ENCODE peak calls at places on chromosomes 16 and 17, in ten cellular contexts. Q is iris pigment epithelial cell; M is stimulated activated CD4-positive, alpha-beta T cell treated with anti-CD3 and anti-CD28 coated beads, Interleukin-2, amount 100 ng/mL, for 24 hours; K is sciatic nerve; H is NCI-H446; R is memory B cell; C is activated naive CD4-positive, alpha-beta T cell; Z is EL; O is NB4; F is aorta. S is an unnamed sample.

GRCh38 chr16:52597772-52598483 is 51.0 kb upstream of the TOX3 start:
- DNase-seq in Q (no peak), M (no peak), K (no peak), H (no peak), R (no peak), C (no peak), Z (no peak), O (peak), F (no peak), S (no peak)

GRCh38 chr17:38559025-38559879 is 46.5 kb downstream of the SRCIN1 start:
- DNase-seq in Q (peak), M (peak), K (peak), H (peak), R (peak), C (peak), Z (peak), O (peak), F (peak), S (no peak)

GRCh38 chr17:56598471-56598870 is 5.0 kb downstream of the NOG start:
- DNase-seq in Q (peak), M (no peak), K (no peak), H (no peak), R (no peak), C (no peak), Z (peak), O (no peak), F (no peak), S (no peak)

GRCh38 chr17:42750730-42751356 is 6.0 kb upstream of the EZH1 start:
- DNase-seq in Q (no peak), M (no peak), K (no peak), H (no peak), R (no peak), C (no peak), Z (no peak), O (peak), F (no peak), S (no peak)

GRCh38 chr16:14186007-14186953 is 115.2 kb downstream of the MRTFB start:
- DNase-seq in Q (peak), M (no peak), K (no peak), H (no peak), R (no peak), C (no peak), Z (peak), O (no peak), F (peak), S (peak)

GRCh38 chr16:17343028-17343427 is 127.7 kb downstream of the XYLT1 start:
- DNase-seq in Q (no peak), M (peak), K (no peak), H (no peak), R (no peak), C (no peak), Z (no peak), O (peak), F (no peak), S (no peak)

GRCh38 chr17:2613089-2613808 is 19.8 kb downstream of the PAFAH1B1 start:
- DNase-seq in Q (no peak), M (no peak), K (no peak), H (no peak), R (no peak), C (no peak), Z (no peak), O (no peak), F (no peak), S (no peak)

GRCh38 chr16:53841884-53842283 is 137.9 kb downstream of the FTO start:
- DNase-seq in Q (no peak), M (no peak), K (no peak), H (no peak), R (no peak), C (no peak), Z (no peak), O (no peak), F (no peak), S (no peak)

GRCh38 chr16:84914273-84914672 is 94.5 kb downstream of the CRISPLD2 start:
- DNase-seq in Q (no peak), M (no peak), K (no peak), H (no peak), R (no peak), C (no peak), Z (no peak), O (no peak), F (no peak), S (no peak)

GRCh38 chr16:87608400-87608985 is 6.2 kb downstream of the JPH3 start:
- DNase-seq in Q (peak), M (peak), K (peak), H (no peak), R (peak), C (peak), Z (peak), O (peak), F (peak), S (no peak)

GRCh38 chr16:700684-701584 is 4.7 kb downstream of the FBXL16 start:
- DNase-seq in Q (no peak), M (peak), K (no peak), H (no peak), R (no peak), C (peak), Z (no peak), O (no peak), F (no peak), S (no peak)